ENCODE peak calls at places on chromosome 17, in nine cellular contexts. N is ovary; V is left ventricle myocardium inferior; U is tibial artery; P is fibroblast of lung; A is ascending aorta; J is transverse colon; R is uterus; K is CD8-positive, alpha-beta T cell. S is an unnamed sample. For H3K9me3, the result is how much of the 10 kb centered on the place peaks cover.

GRCh38 chr17:40618754-40619625 is 28.6 kb downstream of the SMARCE1 start:
- DNase-seq in N (no peak), P (no peak), V (no peak), K (no peak), U (no peak), J (no peak), R (no peak), A (no peak), S (no peak)

GRCh38 chr17:44203731-44204452 is 4.2 kb upstream of the ATXN7L3 start:
- DNase-seq in V (no peak), K (peak), A (no peak), R (no peak), N (no peak), P (peak), J (peak), U (no peak), S (no peak)

GRCh38 chr17:66576473-66576872 is 258.4 kb upstream of the CACNG5 start:
- DNase-seq in V (no peak), U (no peak), R (no peak), J (no peak), N (no peak), K (no peak), A (no peak), P (no peak), S (no peak)

GRCh38 chr17:59165933-59166342 is 10.4 kb downstream of the PRR11 start:
- DNase-seq in J (peak), K (peak), V (no peak), N (no peak), R (no peak), P (peak), U (no peak), A (no peak), S (peak)

GRCh38 chr17:8190506-8190905 is 526 bp upstream of the BORCS6 start:
- DNase-seq in N (no peak), A (no peak), P (no peak), V (no peak), K (peak), U (no peak), R (no peak), J (no peak), S (no peak)

GRCh38 chr17:77209330-77209748 is 68.6 kb downstream of the SEC14L1 start:
- DNase-seq in U (peak), V (no peak), A (no peak), J (no peak), P (no peak), N (no peak), R (no peak), K (no peak), S (no peak)

GRCh38 chr17:82794781-82795505 is 43.1 kb downstream of the TBCD start:
- DNase-seq in V (no peak), N (no peak), U (no peak), R (no peak), P (peak), J (no peak), A (no peak), K (no peak), S (no peak)

GRCh38 chr17:17419621-17420020 is 57.2 kb upstream of the MED9 start:
- DNase-seq in N (no peak), V (peak), A (no peak), K (no peak), P (no peak), J (no peak), U (peak), R (no peak), S (no peak)

GRCh38 chr17:49989518-49989880 is 5.5 kb downstream of the DLX3 start:
- DNase-seq in K (no peak), V (no peak), N (peak), R (no peak), J (no peak), U (peak), A (no peak), P (no peak), S (no peak)

GRCh38 chr17:73648543-73648820 is 4.2 kb upstream of the SDK2 start:
- DNase-seq in V (no peak), J (no peak), U (no peak), P (no peak), R (no peak), N (no peak), K (no peak), A (no peak), S (no peak)

GRCh38 chr17:17725853-17726720 is 44.8 kb downstream of the RAI1 start:
- DNase-seq in U (no peak), K (no peak), V (no peak), A (no peak), R (no peak), P (no peak), N (no peak), J (no peak), S (no peak)

GRCh38 chr17:54903375-54903774 is 2.7 kb downstream of the TOM1L1 start:
- DNase-seq in J (peak), N (peak), U (no peak), V (peak), P (peak), R (no peak), A (no peak), K (no peak), S (peak)

GRCh38 chr17:61451538-61452300 is 503 bp upstream of the TBX4 start:
- DNase-seq in R (no peak), N (no peak), J (no peak), U (no peak), V (no peak), K (no peak), P (no peak), A (no peak), S (no peak)

GRCh38 chr17:6654816-6655731 is 3.5 kb downstream of the C17orf100 start:
- DNase-seq in V (no peak), U (no peak), P (peak), R (no peak), N (no peak), A (no peak), J (peak), K (no peak), S (no peak)

GRCh38 chr17:76266244-76266938 is 1.2 kb downstream of the UBALD2 start:
- DNase-seq in R (no peak), P (peak), U (no peak), N (no peak), V (no peak), J (peak), A (no peak), K (no peak), S (no peak)

GRCh38 chr17:82241183-82241925 is 12.5 kb downstream of the SLC16A3 start:
- DNase-seq in U (peak), K (no peak), N (peak), J (peak), R (peak), V (peak), P (peak), A (peak), S (peak)

GRCh38 chr17:79720705-79721295 is 9.9 kb upstream of the ENPP7 start:
- DNase-seq in J (no peak), A (no peak), R (no peak), K (no peak), V (no peak), U (no peak), N (no peak), P (no peak), S (no peak)

GRCh38 chr17:63993368-63993990 is 4.7 kb upstream of the PRR29 start:
- DNase-seq in A (peak), N (no peak), J (no peak), R (no peak), V (peak), U (no peak), K (peak), P (no peak), S (no peak)

GRCh38 chr17:66904760-66905637 is 59.5 kb upstream of the CACNG4 start:
- DNase-seq in J (no peak), N (peak), U (no peak), P (peak), K (no peak), A (no peak), R (peak), V (peak), S (peak)

GRCh38 chr17:2821868-2822267 is 25.6 kb downstream of the RAP1GAP2 start:
- DNase-seq in N (no peak), R (no peak), K (no peak), P (no peak), A (no peak), U (no peak), J (no peak), V (no peak), S (no peak)

GRCh38 chr17:29155966-29156338 is 24.2 kb downstream of the MYO18A start:
- DNase-seq in P (peak), U (no peak), V (no peak), R (no peak), A (no peak), K (no peak), J (no peak), N (no peak), S (peak)

GRCh38 chr17:39553326-39553945 is 54.3 kb downstream of the NEUROD2 start:
- DNase-seq in P (peak), A (peak), K (no peak), N (no peak), R (no peak), U (no peak), V (no peak), J (no peak), S (peak)

GRCh38 chr17:835263-835662 is 53.1 kb downstream of the MRM3 start:
- DNase-seq in K (no peak), N (no peak), J (no peak), R (peak), P (peak), A (no peak), V (no peak), U (no peak), S (peak)
- H3K9me3 ChIP-seq in K (under half), N (under half), J (under half), R (under half), P (under half), A (under half), V (under half), U (under half), S (under half)

GRCh38 chr17:78322327-78322857 is 37.5 kb downstream of the SOCS3 start:
- DNase-seq in V (no peak), J (no peak), R (no peak), A (no peak), N (no peak), P (no peak), U (no peak), K (no peak), S (no peak)

GRCh38 chr17:78325076-78325712 is 34.7 kb downstream of the SOCS3 start:
- DNase-seq in A (peak), P (peak), R (peak), U (peak), V (peak), J (peak), K (no peak), N (no peak), S (peak)

GRCh38 chr17:78323821-78324390 is 36.0 kb downstream of the SOCS3 start:
- DNase-seq in A (no peak), K (no peak), N (no peak), R (no peak), V (no peak), U (no peak), J (no peak), P (no peak), S (no peak)

GRCh38 chr17:78322858-78323455 is 36.9 kb downstream of the SOCS3 start:
- DNase-seq in R (peak), A (no peak), N (peak), U (no peak), V (peak), K (no peak), J (peak), P (no peak), S (no peak)

DNA sequence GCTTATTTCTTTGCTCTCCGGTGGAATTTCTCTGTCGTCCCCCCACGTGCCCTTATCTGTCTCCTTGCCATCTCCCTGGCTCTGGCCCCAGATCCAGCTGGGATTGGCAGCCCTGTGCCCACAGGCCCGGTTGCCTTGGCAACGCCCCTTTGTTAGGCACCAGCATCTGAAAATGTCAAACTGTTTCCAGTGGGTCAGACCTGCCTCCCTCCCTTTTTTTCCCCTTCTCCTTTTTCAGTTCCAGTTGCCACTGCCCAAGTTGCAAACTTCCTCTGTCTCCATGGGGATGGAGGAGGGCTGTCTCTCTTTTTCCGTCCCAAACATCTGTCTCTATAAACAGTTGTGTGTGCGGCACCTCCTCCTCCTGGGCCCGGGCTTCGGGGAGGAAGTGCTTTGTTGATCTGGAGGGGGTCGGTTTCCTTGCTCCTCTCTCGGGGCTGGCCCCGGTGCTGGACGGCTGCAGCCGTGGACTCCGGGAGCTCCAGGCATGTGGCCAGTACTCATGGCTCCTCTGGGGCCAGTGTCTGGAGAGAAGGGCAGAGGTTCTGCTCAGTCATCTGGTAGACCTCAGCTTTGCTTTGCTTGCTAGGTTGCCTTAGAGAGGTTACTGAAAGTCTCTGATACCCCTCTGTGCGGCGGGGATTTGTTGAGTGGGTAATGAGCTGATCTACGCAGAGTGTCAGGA is 35.3 kb downstream of the SOCS3 start:
- DNase-seq in P (peak), A (peak), U (peak), N (peak), R (peak), V (peak), J (peak), K (peak), S (peak)
- TF ChIP-seq CTCF in P (no peak), A (no peak), U (no peak), N (no peak), R (no peak), V (no peak), J (no peak), K (no peak), S (no peak)

DNA sequence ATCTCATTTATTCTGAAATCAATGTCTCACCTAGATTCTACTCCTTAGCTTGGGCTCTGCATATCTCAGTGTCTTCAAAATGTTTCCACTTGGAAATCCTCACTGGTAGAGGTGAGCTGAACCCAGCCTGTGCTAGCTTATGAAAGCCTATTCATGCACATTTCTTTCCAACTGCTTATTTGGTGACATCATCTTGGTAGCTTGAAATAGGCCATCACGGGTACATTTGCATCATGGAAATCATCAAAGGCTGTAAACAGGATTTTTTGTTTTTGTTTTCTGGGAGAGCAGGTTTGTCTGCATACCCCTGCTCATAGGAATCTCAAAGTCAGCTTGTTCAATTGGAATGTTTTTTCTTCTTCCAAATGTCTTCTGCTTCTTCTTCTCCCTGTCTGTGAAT is 130.8 kb downstream of the KCNJ18 start:
- DNase-seq in V (no peak), K (no peak), U (no peak), A (no peak), N (no peak), J (no peak), R (no peak), P (no peak), S (no peak)
- H3K9me3 ChIP-seq in V (under half), K (under half), U (under half), A (under half), N (under half), J (under half), R (under half), P (under half), S (under half)

GRCh38 chr17:57677858-57678257 is 67.2 kb downstream of the CCDC182 start:
- DNase-seq in U (peak), R (no peak), J (no peak), A (peak), K (no peak), V (no peak), P (no peak), N (no peak), S (no peak)
- TF ChIP-seq CTCF in U (no peak), R (no peak), J (no peak), A (no peak), K (no peak), V (no peak), P (no peak), N (no peak), S (no peak)

GRCh38 chr17:69898606-69899005 is 176.4 kb upstream of the KCNJ16 start:
- DNase-seq in J (no peak), P (no peak), A (no peak), U (no peak), R (no peak), K (no peak), V (no peak), N (no peak), S (no peak)
- H3K9me3 ChIP-seq in J (under half), P (under half), A (under half), U (under half), R (under half), K (under half), V (under half), N (under half), S (under half)

GRCh38 chr17:14203392-14203791 is 33.3 kb downstream of the CDRT15 start:
- DNase-seq in V (no peak), K (peak), N (no peak), J (no peak), P (no peak), A (no peak), U (no peak), R (no peak), S (no peak)
- TF ChIP-seq CTCF in V (peak), K (peak), N (no peak), J (no peak), P (no peak), A (no peak), U (no peak), R (no peak), S (peak)

DNA sequence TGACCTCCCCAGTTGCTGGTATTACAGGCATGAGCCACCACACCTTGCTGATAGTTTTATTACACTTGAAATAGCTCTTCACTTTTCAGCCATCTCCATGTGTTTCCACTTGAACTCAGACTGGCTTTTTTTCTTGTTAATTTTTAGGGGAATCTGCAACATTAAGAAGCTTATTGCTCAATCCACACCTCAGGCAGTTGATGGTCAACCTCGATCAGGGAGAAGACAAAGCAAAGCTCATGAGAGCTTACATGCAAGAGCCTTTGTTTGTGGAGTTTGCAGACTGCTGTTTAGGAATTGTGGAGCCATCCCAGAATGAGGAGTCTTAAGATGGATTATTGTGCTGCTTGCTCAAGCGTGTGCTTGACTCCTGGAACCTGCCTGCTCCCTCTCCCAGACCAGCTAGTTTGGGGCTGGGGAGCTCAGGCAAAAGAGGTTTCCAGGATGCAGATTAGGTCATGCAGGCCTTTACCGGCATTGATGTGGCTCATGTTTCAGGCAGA is 8.6 kb downstream of the ZNHIT3 start:
- DNase-seq in A (peak), U (peak), P (no peak), V (no peak), J (no peak), N (no peak), R (no peak), K (no peak), S (no peak)
- H3K9me3 ChIP-seq in A (under half), U (under half), P (under half), V (under half), J (under half), N (under half), R (under half), K (under half), S (under half)

DNA sequence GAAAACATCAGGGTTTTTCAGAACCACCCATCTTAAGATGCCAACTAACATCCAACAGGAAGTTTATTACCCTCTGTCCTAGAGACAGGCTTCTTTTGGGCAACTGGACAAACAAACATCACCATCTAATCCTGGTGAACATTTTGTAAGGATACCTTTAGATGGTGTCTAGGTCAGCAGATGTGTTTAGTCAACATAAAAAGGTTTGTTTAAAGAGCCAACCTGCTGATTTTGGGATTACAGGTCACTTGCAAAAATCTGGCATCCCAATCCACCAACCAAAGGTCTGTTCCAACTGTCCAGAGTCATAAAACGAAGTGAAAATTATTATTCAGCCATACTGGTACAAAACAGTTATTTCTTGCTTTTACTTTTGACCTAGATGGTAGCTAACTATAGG is 145.2 kb upstream of the C17orf78 start:
- DNase-seq in R (no peak), A (no peak), V (no peak), U (no peak), N (no peak), J (no peak), P (no peak), K (no peak), S (no peak)
- TF ChIP-seq CTCF in R (no peak), A (no peak), V (no peak), U (no peak), N (no peak), J (no peak), P (no peak), K (no peak), S (no peak)

DNA sequence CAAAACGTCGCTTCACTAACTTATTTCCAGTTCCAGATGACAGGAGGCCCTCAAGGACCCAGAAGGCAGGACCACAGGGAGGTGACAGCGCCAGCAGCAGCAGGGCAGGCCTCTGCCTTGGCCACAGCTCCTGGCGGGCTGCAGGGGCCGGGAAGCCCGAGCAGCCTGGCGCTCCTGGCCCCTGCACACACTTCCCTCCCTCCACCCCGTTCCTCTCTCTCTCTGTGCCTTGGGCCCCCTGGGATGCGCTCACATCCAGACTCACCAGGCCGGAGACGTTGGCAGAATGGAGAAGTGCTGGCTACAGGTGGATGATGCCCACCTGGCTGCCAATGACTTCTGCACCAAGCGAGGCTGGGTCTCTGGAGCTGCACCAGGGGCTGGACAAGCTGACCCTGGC is 12.7 kb downstream of the ZNF594 start:
- DNase-seq in K (no peak), A (no peak), N (no peak), P (no peak), V (no peak), J (no peak), R (no peak), U (no peak), S (no peak)
- H3K9me3 ChIP-seq in K (under half), A (half or more), N (half or more), P (under half), V (half or more), J (half or more), R (under half), U (under half), S (half or more)

GRCh38 chr17:19743101-19744100 is 4.7 kb downstream of the ALDH3A1 start:
- DNase-seq in U (peak), N (no peak), A (no peak), P (no peak), R (no peak), K (no peak), V (no peak), J (no peak), S (no peak)

GRCh38 chr17:19746517-19746916 is 1.6 kb downstream of the ALDH3A1 start:
- DNase-seq in K (no peak), J (no peak), A (no peak), U (no peak), N (no peak), V (no peak), P (no peak), R (no peak), S (no peak)

GRCh38 chr17:19747159-19747719 is 859 bp downstream of the ALDH3A1 start:
- DNase-seq in R (no peak), U (no peak), P (no peak), N (no peak), A (no peak), J (no peak), V (no peak), K (no peak), S (no peak)

GRCh38 chr17:19744492-19744891 is 3.6 kb downstream of the ALDH3A1 start:
- DNase-seq in J (peak), K (no peak), A (no peak), V (no peak), P (no peak), N (peak), U (no peak), R (no peak), S (no peak)

GRCh38 chr17:19744922-19745757 is 3.0 kb downstream of the ALDH3A1 start:
- DNase-seq in A (peak), R (peak), V (peak), U (peak), K (peak), J (peak), N (peak), P (peak), S (peak)
- TF ChIP-seq CTCF in A (peak), R (peak), V (peak), U (peak), K (peak), J (peak), N (peak), P (peak), S (peak)

S was measured in astrocyte.